ENCODE peak calls at places on chromosomes 4 and X, in six cellular contexts. U, G, Q, R, Z and W are unnamed samples.

GRCh38 chrX:1533083-1533482 is 3.9 kb downstream of the P2RY8 start:
- DNase-seq in R (no peak), G (no peak), Z (no peak), Q (no peak), U (no peak), W (no peak)

GRCh38 chrX:19886888-19887531 is 390 bp downstream of the SH3KBP1 start:
- DNase-seq in Q (peak), U (peak), G (no peak), R (peak), Z (no peak), W (no peak)

GRCh38 chr4:25949166-25949748 is 35.2 kb downstream of the SMIM20 start:
- DNase-seq in Z (no peak), G (no peak), Q (no peak), R (no peak), U (no peak), W (no peak)

GRCh38 chr4:138910914-138911336 is 104.7 kb upstream of the NOCT start:
- DNase-seq in G (peak), U (no peak), Z (no peak), Q (peak), R (peak), W (peak)

GRCh38 chr4:105996845-105997244 is 101.6 kb downstream of the NPNT start:
- DNase-seq in Z (no peak), R (no peak), G (no peak), Q (no peak), U (no peak), W (no peak)

GRCh38 chr4:42609051-42609450 is 47.9 kb downstream of the ATP8A1 start:
- DNase-seq in R (no peak), Z (no peak), U (no peak), G (no peak), Q (no peak), W (no peak)

GRCh38 chr4:101349346-101350064 is 2.2 kb upstream of the PPP3CA start:
- DNase-seq in Q (no peak), U (no peak), Z (no peak), G (peak), R (peak), W (peak)

GRCh38 chr4:2886161-2886560 is 42.5 kb downstream of the ADD1 start:
- DNase-seq in Q (no peak), R (no peak), Z (no peak), G (no peak), U (peak), W (no peak)

GRCh38 chr4:154959756-154960155 is 178.7 kb downstream of the RBM46 start:
- DNase-seq in Z (no peak), U (no peak), Q (no peak), R (no peak), G (no peak), W (no peak)

GRCh38 chr4:61445374-61446063 is 245.4 kb downstream of the ADGRL3 start:
- DNase-seq in Q (no peak), R (no peak), G (no peak), U (no peak), Z (no peak), W (no peak)

GRCh38 chrX:114906978-114907510 is 110.4 kb downstream of the IL13RA2 start:
- DNase-seq in Q (no peak), Z (no peak), R (no peak), G (no peak), U (no peak), W (no peak)

GRCh38 chrX:153905481-153906095 is 1.1 kb downstream of the AVPR2 start:
- DNase-seq in Q (no peak), G (no peak), Z (no peak), R (no peak), U (no peak), W (no peak)

GRCh38 chr4:54233128-54233696 is 4.1 kb downstream of the PDGFRA start:
- DNase-seq in R (peak), U (peak), Q (peak), G (peak), Z (peak), W (peak)

GRCh38 chrX:78199851-78200250 is 60.4 kb upstream of the TAF9B start:
- DNase-seq in U (no peak), Q (no peak), G (peak), R (peak), Z (no peak), W (peak)